ENCODE peak calls at places on chromosomes 11 and 22, in four cellular contexts. T, A, Q and G are unnamed samples.

GRCh38 chr22:24775769-24776492 is 1.4 kb upstream of the PIWIL3 start:
- DNase-seq in T (no peak), A (peak), Q (peak), G (no peak)

GRCh38 chr11:94933225-94934130 is 39.9 kb downstream of the CWC15 start:
- DNase-seq in T (no peak), A (no peak), Q (no peak), G (no peak)

GRCh38 chr11:1876361-1877063 is 15.2 kb downstream of the PRR33 start:
- DNase-seq in Q (peak), T (no peak), A (no peak), G (peak)

GRCh38 chr22:29306175-29306829 is at the start of gene GAS2L1:
- DNase-seq in T (peak), A (peak), Q (peak), G (peak)

GRCh38 chr11:115924744-115925567 is 420.7 kb upstream of the CADM1 start:
- DNase-seq in T (no peak), A (peak), Q (no peak), G (no peak)

GRCh38 chr11:110870816-110871522 is 158.7 kb upstream of the ARHGAP20 start:
- DNase-seq in A (no peak), Q (no peak), T (no peak), G (no peak)

GRCh38 chr11:70397336-70397982 is 870 bp upstream of the CTTN start:
- DNase-seq in A (no peak), Q (peak), T (no peak), G (peak)

GRCh38 chr22:43824724-43825485 is 12.8 kb upstream of the EFCAB6 start:
- DNase-seq in A (no peak), T (no peak), Q (peak), G (no peak)

GRCh38 chr11:64971421-64972233 is at the start of gene MAJIN:
- DNase-seq in T (peak), Q (peak), A (peak), G (peak)

GRCh38 chr22:17303840-17304779 is 65.2 kb upstream of the CECR2 start:
- DNase-seq in T (no peak), A (no peak), Q (peak), G (no peak)

GRCh38 chr11:96116341-96116740 is 192.4 kb upstream of the MTMR2 start:
- DNase-seq in T (no peak), A (no peak), Q (no peak), G (no peak)

GRCh38 chr11:114172871-114173444 is 113.4 kb downstream of the ZBTB16 start:
- DNase-seq in Q (no peak), T (no peak), A (no peak), G (no peak)

GRCh38 chr11:86692746-86693145 is 20.3 kb upstream of the ME3 start:
- DNase-seq in A (no peak), T (no peak), Q (no peak), G (no peak)

GRCh38 chr22:25700996-25701815 is 40.8 kb upstream of the MYO18B start:
- DNase-seq in A (no peak), T (no peak), Q (no peak), G (no peak)

GRCh38 chr11:124776865-124777645 is 15.0 kb upstream of the ESAM start:
- DNase-seq in T (no peak), Q (no peak), A (no peak), G (no peak)

GRCh38 chr11:65868076-65868667 is 4.4 kb downstream of the EFEMP2 start:
- DNase-seq in Q (peak), A (no peak), T (no peak), G (peak)